ENCODE peak calls at places on chromosomes 3 and 15, in ten cellular contexts. Y, L, M, K, I, A, V, J, T and P are unnamed samples.

GRCh38 chr3:67644827-67645226 is 9.6 kb downstream of the SUCLG2 start:
- DNase-seq in Y (no peak), L (no peak), M (no peak), K (no peak), I (no peak), A (no peak), V (no peak), J (no peak), T (no peak), P (no peak)

GRCh38 chr3:86785381-86785780 is 205.6 kb downstream of the VGLL3 start:
- DNase-seq in Y (no peak), L (no peak), M (no peak), K (no peak), I (no peak), A (peak), V (no peak), J (peak), T (no peak), P (no peak)

GRCh38 chr3:39809181-39809994 is at the start of gene MYRIP:
- DNase-seq in Y (no peak), L (no peak), M (no peak), K (peak), I (peak), A (no peak), V (no peak), J (peak), T (no peak), P (no peak)

GRCh38 chr3:76131396-76132153 is 346.2 kb upstream of the ZNF717 start:
- DNase-seq in Y (no peak), L (no peak), M (no peak), K (no peak), I (no peak), A (no peak), V (no peak), J (peak), T (no peak), P (no peak)

GRCh38 chr3:98623572-98624280 is 30.3 kb upstream of the CPOX start:
- DNase-seq in Y (no peak), L (no peak), M (no peak), K (no peak), I (no peak), A (no peak), V (no peak), J (no peak), T (no peak), P (no peak)

GRCh38 chr15:99446565-99447496 is 119.0 kb upstream of the MEF2A start:
- DNase-seq in Y (no peak), L (no peak), M (no peak), K (no peak), I (no peak), A (no peak), V (no peak), J (no peak), T (no peak), P (no peak)

GRCh38 chr3:113245775-113246174 is 34.4 kb downstream of the BOC start:
- DNase-seq in Y (no peak), L (no peak), M (peak), K (no peak), I (no peak), A (no peak), V (no peak), J (no peak), T (no peak), P (no peak)

GRCh38 chr3:42149537-42150426 is 58.6 kb downstream of the TRAK1 start:
- DNase-seq in Y (no peak), L (no peak), M (no peak), K (no peak), I (no peak), A (no peak), V (no peak), J (peak), T (no peak), P (no peak)

GRCh38 chr3:62100233-62100989 is 272.9 kb downstream of the FEZF2 start:
- DNase-seq in Y (no peak), L (no peak), M (no peak), K (no peak), I (no peak), A (peak), V (no peak), J (no peak), T (no peak), P (no peak)

GRCh38 chr15:47377465-47377864 is 339.8 kb upstream of the SEMA6D start:
- DNase-seq in Y (no peak), L (no peak), M (no peak), K (no peak), I (no peak), A (no peak), V (no peak), J (no peak), T (no peak), P (no peak)